ENCODE peak calls at places on chromosome 9, in six cellular contexts. H, P, G, S, E and A are unnamed samples.

GRCh38 chr9:108083160-108083559 is 593.6 kb upstream of the KLF4 start:
- DNase-seq in H (no peak), P (no peak), G (no peak), S (no peak), E (no peak), A (no peak)

GRCh38 chr9:101200852-101201251 is 172.3 kb downstream of the PLPPR1 start:
- DNase-seq in H (no peak), P (no peak), G (no peak), S (no peak), E (no peak), A (no peak)

GRCh38 chr9:134707731-134708671 is 66.4 kb downstream of the COL5A1 start:
- DNase-seq in H (no peak), P (no peak), G (no peak), S (no peak), E (no peak), A (no peak)

GRCh38 chr9:133700861-133701320 is 37.3 kb downstream of the SARDH start:
- DNase-seq in H (peak), P (no peak), G (no peak), S (no peak), E (no peak), A (no peak)

GRCh38 chr9:99057665-99058625 is 47.0 kb upstream of the TGFBR1 start:
- DNase-seq in H (no peak), P (peak), G (no peak), S (no peak), E (peak), A (no peak)

GRCh38 chr9:76086521-76086920 is 196.0 kb downstream of the PCSK5 start:
- DNase-seq in H (no peak), P (no peak), G (no peak), S (no peak), E (peak), A (no peak)

GRCh38 chr9:811101-811531 is 30.4 kb upstream of the DMRT1 start:
- DNase-seq in H (no peak), P (peak), G (no peak), S (no peak), E (peak), A (no peak)

GRCh38 chr9:63817622-63818518 is 1467.1 kb downstream of the FOXD4L5 start:
- DNase-seq in H (peak), P (peak), G (peak), S (no peak), E (no peak), A (peak)

GRCh38 chr9:116308070-116308469 is 154.5 kb downstream of the PAPPA start:
- DNase-seq in H (no peak), P (no peak), G (no peak), S (no peak), E (no peak), A (no peak)
- TF ChIP-seq CTCF in H (no peak), P (no peak), G (no peak), S (no peak), E (no peak), A (no peak)

GRCh38 chr9:93301911-93302525 is 118.1 kb downstream of the WNK2 start:
- DNase-seq in H (peak), P (no peak), G (no peak), S (no peak), E (no peak), A (no peak)
- TF ChIP-seq CTCF in H (no peak), P (no peak), G (no peak), S (no peak), E (no peak), A (no peak)

GRCh38 chr9:123725389-123725788 is 204.5 kb downstream of the DENND1A start:
- DNase-seq in H (peak), P (no peak), G (peak), S (no peak), E (peak), A (no peak)

GRCh38 chr9:123722378-123722777 is 207.5 kb downstream of the DENND1A start:
- DNase-seq in H (no peak), P (no peak), G (no peak), S (no peak), E (no peak), A (no peak)

GRCh38 chr9:123727332-123727731 is 202.6 kb downstream of the DENND1A start:
- DNase-seq in H (no peak), P (no peak), G (no peak), S (no peak), E (peak), A (no peak)

GRCh38 chr9:123723135-123723875 is 206.6 kb downstream of the DENND1A start:
- DNase-seq in H (no peak), P (no peak), G (no peak), S (no peak), E (no peak), A (no peak)

GRCh38 chr9:123724211-123724831 is 205.6 kb downstream of the DENND1A start:
- DNase-seq in H (no peak), P (no peak), G (no peak), S (no peak), E (peak), A (no peak)
- TF ChIP-seq CTCF in H (no peak), P (no peak), G (no peak), S (no peak), E (peak), A (no peak)

GRCh38 chr9:2621678-2622360 is at the start of gene VLDLR:
- DNase-seq in H (peak), P (peak), G (peak), S (peak), E (no peak), A (peak)

GRCh38 chr9:2623046-2623865 is 1.7 kb downstream of the VLDLR start:
- DNase-seq in H (peak), P (peak), G (peak), S (peak), E (peak), A (peak)

GRCh38 chr9:2622361-2623045 is 916 bp downstream of the VLDLR start:
- DNase-seq in H (peak), P (no peak), G (peak), S (peak), E (no peak), A (peak)

GRCh38 chr9:2618289-2618688 is 3.3 kb upstream of the VLDLR start:
- DNase-seq in H (no peak), P (no peak), G (no peak), S (no peak), E (no peak), A (no peak)

GRCh38 chr9:2620876-2621677 is 510 bp upstream of the VLDLR start:
- DNase-seq in H (peak), P (peak), G (peak), S (peak), E (peak), A (peak)
- TF ChIP-seq CTCF in H (no peak), P (no peak), G (peak), S (no peak), E (peak), A (no peak)

GRCh38 chr9:120337131-120337530 is 242.8 kb downstream of the CDK5RAP2 start:
- DNase-seq in H (no peak), P (no peak), G (no peak), S (no peak), E (no peak), A (no peak)
- TF ChIP-seq CTCF in H (no peak), P (no peak), G (no peak), S (no peak), E (no peak), A (no peak)